ENCODE peak calls at places on chromosome 20, in four cellular contexts. R is left ventricle myocardium inferior, E is esophagus squamous epithelium, I is GM13977. B is an unnamed sample.

GRCh38 chr20:1754749-1755148 is 97.2 kb upstream of the SIRPG start:
- DNase-seq in R (no peak), E (no peak), I (no peak), B (no peak)

GRCh38 chr20:59222982-59223610 is 59.5 kb downstream of the ZNF831 start:
- DNase-seq in R (no peak), E (no peak), I (no peak), B (no peak)

GRCh38 chr20:47936612-47937011 is 151.3 kb upstream of the SULF2 start:
- DNase-seq in R (no peak), E (no peak), I (no peak), B (no peak)

GRCh38 chr20:11675920-11676617 is 241.6 kb upstream of the BTBD3 start:
- DNase-seq in R (no peak), E (no peak), I (no peak), B (no peak)

GRCh38 chr20:47743671-47744070 is 41.6 kb downstream of the SULF2 start:
- DNase-seq in R (no peak), E (no peak), I (no peak), B (no peak)

GRCh38 chr20:49775229-49775693 is 37.4 kb upstream of the SLC9A8 start:
- DNase-seq in R (no peak), E (no peak), I (no peak), B (no peak)

GRCh38 chr20:2238601-2239000 is 57.2 kb upstream of the TGM3 start:
- DNase-seq in R (no peak), E (no peak), I (no peak), B (no peak)

GRCh38 chr20:50514750-50515149 is 4.6 kb downstream of the PTPN1 start:
- DNase-seq in R (no peak), E (no peak), I (no peak), B (no peak)

GRCh38 chr20:32945710-32946221 is 58.5 kb downstream of the SUN5 start:
- DNase-seq in R (no peak), E (no peak), I (no peak), B (no peak)

GRCh38 chr20:2210646-2211556 is 84.9 kb upstream of the TGM3 start:
- DNase-seq in R (peak; percentile 29), E (no peak), I (no peak), B (no peak)

GRCh38 chr20:50592282-50593004 is 82.3 kb downstream of the PTPN1 start:
- DNase-seq in R (peak; percentile 73), E (no peak), I (no peak), B (no peak)

GRCh38 chr20:2814076-2814475 is 711 bp upstream of the C20orf141 start:
- DNase-seq in R (no peak), E (no peak), I (no peak), B (no peak)

GRCh38 chr20:13325033-13325432 is 104.0 kb downstream of the ISM1 start:
- DNase-seq in R (no peak), E (no peak), I (no peak), B (no peak)
- TF ChIP-seq CTCF in R (peak; percentile 50), E (no peak), I (peak; percentile 62), B (peak; percentile 66)

DNA sequence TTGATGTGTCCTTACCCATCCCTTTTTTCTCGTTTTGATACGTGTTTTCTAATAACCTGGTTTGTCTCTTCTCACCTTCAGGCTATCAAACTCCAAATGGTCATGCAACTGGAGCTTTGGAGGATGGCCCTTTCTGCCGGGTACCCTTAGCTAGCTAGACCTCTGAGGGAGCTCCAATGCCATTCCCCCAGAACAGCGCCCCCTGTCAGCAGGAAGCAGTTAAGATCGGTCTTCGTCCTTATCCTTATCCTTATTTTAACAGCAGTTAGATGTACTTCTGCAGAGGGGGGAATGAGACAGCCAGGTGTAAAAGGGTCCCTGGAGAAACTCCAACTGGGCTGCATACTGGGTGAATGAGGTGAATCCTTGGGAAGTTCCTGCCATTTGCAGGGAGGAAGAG is 37.2 kb downstream of the SEL1L2 start:
- DNase-seq in R (no peak), E (no peak), I (no peak), B (no peak)
- TF ChIP-seq CTCF in R (no peak), E (no peak), I (no peak), B (peak; percentile 30)

GRCh38 chr20:57596358-57596757 is 23.9 kb downstream of the ZBP1 start:
- DNase-seq in R (no peak), E (no peak), I (no peak), B (no peak)

GRCh38 chr20:57595041-57596030 is 24.9 kb downstream of the ZBP1 start:
- DNase-seq in R (no peak), E (no peak), I (no peak), B (no peak)

GRCh38 chr20:57598060-57598459 is 22.2 kb downstream of the ZBP1 start:
- DNase-seq in R (no peak), E (no peak), I (no peak), B (no peak)

GRCh38 chr20:57598491-57598890 is 21.7 kb downstream of the ZBP1 start:
- DNase-seq in R (no peak), E (no peak), I (no peak), B (no peak)

GRCh38 chr20:57596998-57597939 is 23.0 kb downstream of the ZBP1 start:
- DNase-seq in R (peak; percentile 72), E (peak; percentile 19), I (peak; percentile 90), B (peak; percentile 66)
- TF ChIP-seq CTCF in R (peak; percentile 96), E (peak; percentile 98), I (peak; percentile 98), B (peak; percentile 83)

DNA sequence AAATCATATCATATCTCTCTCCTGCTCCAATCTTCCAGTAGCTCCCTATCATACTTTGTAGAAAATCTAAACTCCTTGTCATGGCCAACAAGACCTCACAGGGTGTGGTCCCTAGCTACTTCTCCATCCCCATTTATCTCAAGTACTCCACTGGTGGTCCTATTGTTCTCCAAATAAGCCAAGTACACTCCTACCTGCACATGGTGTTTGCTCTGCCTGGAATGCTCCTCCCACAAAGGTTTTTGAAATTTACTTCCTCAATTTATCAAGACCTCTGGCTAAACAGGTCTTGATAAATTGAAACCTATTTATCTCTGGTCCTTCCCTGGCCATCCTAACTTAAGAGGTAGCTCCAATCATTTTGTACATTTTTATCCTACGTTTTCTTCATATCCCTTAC is 12.1 kb downstream of the TMX4 start:
- DNase-seq in R (no peak), E (no peak), I (no peak), B (no peak)
- TF ChIP-seq CTCF in R (no peak), E (no peak), I (no peak), B (no peak)